ENCODE peak calls at places on chromosomes 16 and 17, in four cellular contexts. One of them, this sample, is unnamed.

GRCh38 chr17:559699-560378 is 154.8 kb downstream of the VPS53 start:
- DNase-seq in retinal pigment epithelial cell: peak; percentile 87
- DNase-seq in CD4-positive, alpha-beta T cell: no peak
- DNase-seq in heart right ventricle: peak; percentile 46
- DNase-seq in this sample: no peak

GRCh38 chr17:41907633-41908539 is 10.9 kb downstream of the ACLY start:
- DNase-seq in heart right ventricle: no peak
- DNase-seq in CD4-positive, alpha-beta T cell: no peak
- DNase-seq in retinal pigment epithelial cell: no peak
- DNase-seq in this sample: no peak

GRCh38 chr17:3020381-3020780 is 43.0 kb downstream of the OR1D5 start:
- DNase-seq in heart right ventricle: no peak
- DNase-seq in CD4-positive, alpha-beta T cell: no peak
- DNase-seq in retinal pigment epithelial cell: no peak
- DNase-seq in this sample: no peak

GRCh38 chr17:43393944-43394482 is 4.8 kb upstream of the ARL4D start:
- DNase-seq in retinal pigment epithelial cell: no peak
- DNase-seq in CD4-positive, alpha-beta T cell: peak; percentile 85
- DNase-seq in heart right ventricle: peak; percentile 95
- DNase-seq in this sample: peak; percentile 64

GRCh38 chr17:29393451-29393850 is 3.3 kb downstream of the TAOK1 start:
- DNase-seq in heart right ventricle: no peak
- DNase-seq in retinal pigment epithelial cell: no peak
- DNase-seq in CD4-positive, alpha-beta T cell: no peak
- DNase-seq in this sample: no peak

GRCh38 chr17:49223517-49224197 is 6.9 kb downstream of the PHOSPHO1 start:
- DNase-seq in heart right ventricle: peak; percentile 57
- DNase-seq in CD4-positive, alpha-beta T cell: peak; percentile 46
- DNase-seq in retinal pigment epithelial cell: no peak
- DNase-seq in this sample: no peak

GRCh38 chr16:54280751-54281150 is 5.8 kb downstream of the IRX3 start:
- DNase-seq in retinal pigment epithelial cell: no peak
- DNase-seq in CD4-positive, alpha-beta T cell: no peak
- DNase-seq in heart right ventricle: no peak
- DNase-seq in this sample: no peak

GRCh38 chr17:2253768-2254406 is 49.7 kb downstream of the SMG6 start:
- DNase-seq in CD4-positive, alpha-beta T cell: no peak
- DNase-seq in heart right ventricle: no peak
- DNase-seq in retinal pigment epithelial cell: no peak
- DNase-seq in this sample: no peak

GRCh38 chr17:37358098-37358829 is 17.5 kb upstream of the C17orf78 start:
- DNase-seq in CD4-positive, alpha-beta T cell: no peak
- DNase-seq in heart right ventricle: peak; percentile 44
- DNase-seq in retinal pigment epithelial cell: no peak
- DNase-seq in this sample: no peak

GRCh38 chr16:508884-509736 is 18.4 kb upstream of the CAPN15 start:
- DNase-seq in CD4-positive, alpha-beta T cell: no peak
- DNase-seq in retinal pigment epithelial cell: no peak
- DNase-seq in heart right ventricle: no peak
- DNase-seq in this sample: no peak

GRCh38 chr17:44543213-44543904 is 13.9 kb upstream of the FZD2 start:
- DNase-seq in heart right ventricle: no peak
- DNase-seq in CD4-positive, alpha-beta T cell: no peak
- DNase-seq in retinal pigment epithelial cell: peak; percentile 78
- DNase-seq in this sample: no peak

GRCh38 chr17:2750721-2751120 is 1.3 kb upstream of the CCDC92B start:
- DNase-seq in CD4-positive, alpha-beta T cell: no peak
- DNase-seq in retinal pigment epithelial cell: no peak
- DNase-seq in heart right ventricle: no peak
- DNase-seq in this sample: no peak

GRCh38 chr16:27171584-27171983 is 31.7 kb upstream of the KDM8 start:
- DNase-seq in CD4-positive, alpha-beta T cell: no peak
- DNase-seq in heart right ventricle: no peak
- DNase-seq in retinal pigment epithelial cell: no peak
- DNase-seq in this sample: no peak

GRCh38 chr16:57510016-57510871 is 24.0 kb upstream of the DOK4 start:
- DNase-seq in heart right ventricle: no peak
- DNase-seq in retinal pigment epithelial cell: no peak
- DNase-seq in CD4-positive, alpha-beta T cell: no peak
- DNase-seq in this sample: no peak

GRCh38 chr16:85417156-85417860 is 195.8 kb upstream of the GSE1 start:
- DNase-seq in CD4-positive, alpha-beta T cell: peak; percentile 2
- DNase-seq in retinal pigment epithelial cell: no peak
- DNase-seq in heart right ventricle: no peak
- DNase-seq in this sample: no peak

GRCh38 chr16:66552288-66553143 is at the start of gene CKLF:
- DNase-seq in retinal pigment epithelial cell: no peak
- DNase-seq in heart right ventricle: peak; percentile 88
- DNase-seq in CD4-positive, alpha-beta T cell: peak; percentile 85
- DNase-seq in this sample: peak; percentile 62

GRCh38 chr16:66549284-66550131 is at the start of gene TK2:
- DNase-seq in retinal pigment epithelial cell: no peak
- DNase-seq in CD4-positive, alpha-beta T cell: peak; percentile 41
- DNase-seq in heart right ventricle: peak; percentile 63
- DNase-seq in this sample: no peak

GRCh38 chr16:66553223-66553622 is 847 bp downstream of the CKLF start:
- DNase-seq in retinal pigment epithelial cell: no peak
- DNase-seq in heart right ventricle: no peak
- DNase-seq in CD4-positive, alpha-beta T cell: no peak
- DNase-seq in this sample: no peak

GRCh38 chr16:66551788-66552287 is 538 bp upstream of the CKLF start:
- DNase-seq in retinal pigment epithelial cell: no peak
- DNase-seq in heart right ventricle: no peak
- DNase-seq in CD4-positive, alpha-beta T cell: no peak
- DNase-seq in this sample: no peak

GRCh38 chr16:66551362-66551761 is 1.0 kb upstream of the CKLF start:
- DNase-seq in CD4-positive, alpha-beta T cell: peak; percentile 48
- DNase-seq in heart right ventricle: no peak
- DNase-seq in retinal pigment epithelial cell: no peak
- DNase-seq in this sample: no peak
- TF ChIP-seq CTCF in CD4-positive, alpha-beta T cell: peak; percentile 38
- TF ChIP-seq CTCF in heart right ventricle: no peak
- TF ChIP-seq CTCF in retinal pigment epithelial cell: peak; percentile 36
- TF ChIP-seq CTCF in this sample: no peak

GRCh38 chr17:57833597-57833939 is 16.3 kb downstream of the MRPS23 start:
- DNase-seq in CD4-positive, alpha-beta T cell: no peak
- DNase-seq in heart right ventricle: no peak
- DNase-seq in retinal pigment epithelial cell: no peak
- DNase-seq in this sample: no peak
- TF ChIP-seq CTCF in CD4-positive, alpha-beta T cell: peak; percentile 71
- TF ChIP-seq CTCF in heart right ventricle: no peak
- TF ChIP-seq CTCF in retinal pigment epithelial cell: no peak
- TF ChIP-seq CTCF in this sample: no peak

GRCh38 chr17:55750750-55751641 is at the start of gene PCTP:
- DNase-seq in heart right ventricle: peak; percentile 94
- DNase-seq in retinal pigment epithelial cell: peak; percentile 52
- DNase-seq in CD4-positive, alpha-beta T cell: peak; percentile 66
- DNase-seq in this sample: no peak
- TF ChIP-seq CTCF in heart right ventricle: peak; percentile 28
- TF ChIP-seq CTCF in retinal pigment epithelial cell: peak; percentile 50
- TF ChIP-seq CTCF in CD4-positive, alpha-beta T cell: peak; percentile 49
- TF ChIP-seq CTCF in this sample: no peak

DNA sequence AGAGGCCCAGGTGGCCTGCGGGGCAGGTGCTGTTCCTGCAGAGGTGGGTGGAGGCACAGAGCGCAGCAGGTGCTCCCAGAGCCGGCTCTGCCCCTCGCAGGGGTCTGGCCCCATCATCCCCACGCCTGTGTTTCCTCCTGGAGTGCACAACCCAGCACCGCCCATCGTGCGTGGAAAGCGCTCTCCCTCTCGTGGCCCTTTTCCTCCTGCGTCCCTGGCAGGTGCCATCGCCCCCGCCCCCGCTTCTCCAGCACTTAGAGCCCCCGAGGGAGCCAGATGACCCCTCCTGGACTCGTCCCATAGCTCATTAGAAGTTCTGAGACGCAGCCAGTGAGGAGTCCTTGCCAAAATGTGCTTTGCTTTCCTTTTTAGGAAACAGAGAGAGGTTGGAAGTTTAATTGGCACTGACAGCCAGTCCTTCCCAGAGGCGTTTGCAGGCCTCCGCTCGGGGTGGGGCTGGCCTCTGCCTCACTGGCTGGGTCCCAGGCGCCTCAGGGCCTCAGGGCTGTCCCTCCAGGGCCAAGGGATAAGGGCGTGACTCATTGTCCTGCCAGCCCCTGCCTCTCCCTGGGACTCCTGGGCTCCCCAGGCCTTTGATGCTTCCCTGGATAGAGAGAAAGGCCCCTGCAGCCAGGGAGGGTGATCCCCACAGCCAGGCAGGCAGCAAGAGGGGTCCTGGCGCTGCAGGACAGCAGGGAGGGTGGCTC is 32.2 kb upstream of the CHMP6 start:
- DNase-seq in retinal pigment epithelial cell: peak; percentile 68
- DNase-seq in CD4-positive, alpha-beta T cell: no peak
- DNase-seq in heart right ventricle: peak; percentile 89
- DNase-seq in this sample: no peak
- TF ChIP-seq CTCF in retinal pigment epithelial cell: no peak
- TF ChIP-seq CTCF in CD4-positive, alpha-beta T cell: no peak
- TF ChIP-seq CTCF in heart right ventricle: no peak
- TF ChIP-seq CTCF in this sample: no peak

GRCh38 chr16:2388875-2389433 is 40.3 kb upstream of the CCNF start:
- DNase-seq in heart right ventricle: no peak
- DNase-seq in retinal pigment epithelial cell: no peak
- DNase-seq in CD4-positive, alpha-beta T cell: no peak
- DNase-seq in this sample: no peak
- TF ChIP-seq CTCF in heart right ventricle: no peak
- TF ChIP-seq CTCF in retinal pigment epithelial cell: no peak
- TF ChIP-seq CTCF in CD4-positive, alpha-beta T cell: no peak
- TF ChIP-seq CTCF in this sample: no peak

DNA sequence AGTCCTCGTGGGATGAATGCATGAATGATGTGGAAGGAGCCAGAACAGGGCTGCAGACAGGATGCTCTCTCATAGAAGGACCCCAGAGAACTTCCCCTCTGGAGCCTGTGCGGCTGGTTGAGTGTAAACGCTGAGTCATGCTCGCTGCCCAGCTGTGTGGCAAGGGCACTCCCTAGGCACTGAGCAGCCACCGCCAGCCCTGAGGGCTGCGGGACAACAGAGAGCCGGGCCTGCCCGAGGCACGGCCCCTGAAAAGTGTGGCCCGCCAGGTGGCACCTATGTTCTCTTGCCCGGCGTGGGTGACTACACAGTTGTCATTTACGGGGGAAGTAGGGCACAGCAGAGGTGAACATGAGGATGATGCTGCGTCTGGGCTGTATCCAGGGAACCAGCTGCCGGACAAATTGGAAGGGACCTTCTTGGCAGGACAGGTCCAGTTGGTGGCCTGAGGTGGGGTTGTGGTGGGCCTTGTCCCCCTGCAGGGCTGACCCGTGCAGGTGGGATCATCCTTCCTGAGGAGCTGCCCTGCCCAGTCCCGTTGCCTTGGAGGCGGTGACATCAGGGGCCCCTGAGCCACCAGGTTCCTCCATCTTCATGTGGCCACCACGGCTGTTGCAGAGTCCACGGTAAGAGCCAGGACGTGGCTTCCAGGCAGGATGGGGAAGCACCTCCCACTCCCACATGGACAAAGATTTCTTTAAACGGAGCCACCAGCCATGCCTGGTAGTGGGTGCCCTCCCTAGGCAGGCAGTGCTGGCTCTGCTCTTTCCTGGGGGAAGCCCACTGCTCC is 94.8 kb upstream of the CBX4 start:
- DNase-seq in heart right ventricle: no peak
- DNase-seq in CD4-positive, alpha-beta T cell: no peak
- DNase-seq in retinal pigment epithelial cell: no peak
- DNase-seq in this sample: no peak
- TF ChIP-seq CTCF in heart right ventricle: no peak
- TF ChIP-seq CTCF in CD4-positive, alpha-beta T cell: no peak
- TF ChIP-seq CTCF in retinal pigment epithelial cell: no peak
- TF ChIP-seq CTCF in this sample: no peak

This sample was measured in D721Med.